ENCODE peak calls at places on chromosome 6, in ten cellular contexts. F, S, C, Q, E, P, H, D, M and U are unnamed samples.

GRCh38 chr6:52904562-52905279 is 4.8 kb downstream of the GSTA3 start:
- DNase-seq in H (no peak), E (no peak), D (no peak), F (no peak), M (peak; percentile 29), Q (peak; percentile 34), C (no peak), P (no peak), S (no peak), U (no peak)

GRCh38 chr6:169890049-169890448 is 138.6 kb downstream of the ERMARD start:
- DNase-seq in D (no peak), M (no peak), P (no peak), C (no peak), S (no peak), Q (no peak), E (no peak), F (no peak), H (peak; percentile 68), U (peak; percentile 30)

GRCh38 chr6:19180348-19181073 is 656.7 kb upstream of the ID4 start:
- DNase-seq in P (no peak), E (no peak), C (peak; percentile 57), M (no peak), F (peak; percentile 70), D (no peak), Q (no peak), H (no peak), S (no peak), U (no peak)

GRCh38 chr6:36897629-36898028 is 11.9 kb downstream of the C6orf89 start:
- DNase-seq in F (peak; percentile 41), P (peak; percentile 18), M (peak; percentile 29), H (no peak), E (no peak), S (peak; percentile 27), C (no peak), D (no peak), Q (peak; percentile 23), U (no peak)

GRCh38 chr6:127547215-127547614 is 28.1 kb upstream of the MTCL3 start:
- DNase-seq in Q (no peak), S (no peak), P (no peak), H (no peak), F (no peak), E (no peak), D (no peak), M (peak; percentile 9), C (no peak), U (no peak)

GRCh38 chr6:79946242-79946641 is 1.1 kb downstream of the ELOVL4 start:
- DNase-seq in S (peak; percentile 25), C (no peak), F (no peak), P (peak; percentile 11), H (no peak), M (peak; percentile 23), Q (peak; percentile 25), D (no peak), E (peak; percentile 17), U (peak; percentile 37)

GRCh38 chr6:143176090-143177021 is 115.7 kb downstream of the AIG1 start:
- DNase-seq in E (peak; percentile 39), C (no peak), S (no peak), H (peak; percentile 97), F (no peak), D (no peak), P (peak; percentile 92), M (no peak), Q (no peak), U (no peak)

GRCh38 chr6:125836466-125836865 is 45.7 kb downstream of the NCOA7 start:
- DNase-seq in S (no peak), M (no peak), F (no peak), H (no peak), E (no peak), P (no peak), Q (no peak), D (no peak), C (no peak), U (no peak)

GRCh38 chr6:39791311-39791710 is 865 bp upstream of the DAAM2 start:
- DNase-seq in E (no peak), D (no peak), Q (peak; percentile 22), M (no peak), S (no peak), F (no peak), P (no peak), H (no peak), C (no peak), U (no peak)

GRCh38 chr6:134451529-134451928 is 133.6 kb upstream of the SGK1 start:
- DNase-seq in C (no peak), F (no peak), Q (no peak), P (no peak), D (no peak), H (no peak), S (no peak), M (no peak), E (no peak), U (no peak)

DNA sequence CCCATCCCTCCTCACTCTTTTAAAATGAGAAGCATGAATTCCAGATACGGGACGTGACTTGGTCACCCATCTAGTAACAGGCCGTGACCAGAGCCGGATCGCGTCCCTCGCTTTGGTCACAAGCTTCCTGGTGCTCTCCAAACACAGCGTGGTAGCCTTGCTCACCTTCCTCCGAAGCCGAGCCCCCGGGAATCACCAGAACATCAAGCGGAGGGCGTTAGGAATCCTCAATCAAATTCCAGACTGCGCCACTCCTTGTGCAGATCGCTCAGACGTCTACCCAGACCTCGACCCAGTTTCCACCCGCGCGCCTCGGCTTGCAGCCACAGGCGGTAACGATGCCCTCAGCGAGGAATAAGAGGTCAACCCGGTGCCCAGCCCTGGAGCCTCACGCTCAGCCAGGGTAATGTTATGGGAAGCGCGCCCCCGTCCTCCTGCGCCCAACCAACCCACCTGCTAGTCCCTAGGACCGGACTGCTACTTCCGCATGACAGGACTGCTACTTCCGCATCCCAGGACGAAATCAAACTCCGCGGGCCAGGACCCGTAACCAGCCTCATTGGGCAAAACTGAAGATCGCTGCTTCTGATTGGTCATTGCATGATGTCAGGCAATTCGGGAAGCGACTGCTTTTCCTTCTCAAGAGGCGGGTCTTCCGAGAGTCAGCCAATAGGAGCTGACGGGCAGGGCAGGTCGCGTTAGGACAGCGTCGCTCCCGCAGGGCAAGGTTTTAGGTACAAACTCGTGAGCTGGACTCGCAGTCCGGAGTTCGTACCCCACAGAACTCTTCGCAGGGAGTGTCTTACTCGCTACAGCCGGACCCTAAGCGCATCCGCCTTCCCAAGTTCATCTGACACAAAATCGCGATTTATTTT is at the start of gene MTFR2:
- DNase-seq in H (peak; percentile 97), Q (peak; percentile 100), C (peak; percentile 95), F (peak; percentile 95), P (peak; percentile 99), D (peak; percentile 74), M (peak; percentile 98), S (peak; percentile 94), E (peak; percentile 99), U (peak; percentile 88)
- TF ChIP-seq CTCF in H (no peak), Q (peak; percentile 51), C (no peak), F (no peak), P (no peak), D (no peak), M (no peak), S (no peak), E (no peak), U (no peak)

GRCh38 chr6:113083947-113084346 is 736.8 kb downstream of the RFPL4B start:
- DNase-seq in S (no peak), M (no peak), C (no peak), F (no peak), H (no peak), P (no peak), D (no peak), E (no peak), Q (no peak), U (no peak)

GRCh38 chr6:113094781-113095180 is 747.7 kb downstream of the RFPL4B start:
- DNase-seq in E (no peak), H (no peak), S (no peak), P (no peak), D (no peak), M (no peak), C (no peak), F (no peak), Q (no peak), U (no peak)

GRCh38 chr6:113092795-113093194 is 745.7 kb downstream of the RFPL4B start:
- DNase-seq in S (no peak), D (no peak), Q (no peak), M (no peak), F (no peak), E (no peak), P (no peak), C (no peak), H (no peak), U (no peak)

GRCh38 chr6:113089056-113089455 is 741.9 kb downstream of the RFPL4B start:
- DNase-seq in P (no peak), S (no peak), Q (peak; percentile 9), M (no peak), E (no peak), D (no peak), H (no peak), F (no peak), C (no peak), U (no peak)
- TF ChIP-seq CTCF in P (no peak), S (no peak), Q (peak; percentile 41), M (no peak), E (no peak), D (no peak), H (no peak), F (no peak), C (no peak), U (no peak)

GRCh38 chr6:139625081-139625939 is 250.9 kb upstream of the CITED2 start:
- DNase-seq in Q (no peak), H (no peak), D (no peak), E (no peak), P (no peak), M (no peak), F (no peak), S (no peak), C (no peak), U (no peak)

GRCh38 chr6:139625998-139626975 is 251.8 kb upstream of the CITED2 start:
- DNase-seq in C (no peak), Q (peak; percentile 15), E (no peak), P (no peak), S (no peak), F (peak; percentile 38), H (no peak), D (no peak), M (no peak), U (peak; percentile 13)

GRCh38 chr6:139627091-139627490 is 252.6 kb upstream of the CITED2 start:
- DNase-seq in P (no peak), C (no peak), F (no peak), S (no peak), Q (no peak), H (no peak), M (no peak), D (no peak), E (no peak), U (no peak)

GRCh38 chr6:139632798-139633197 is 258.4 kb upstream of the CITED2 start:
- DNase-seq in D (no peak), S (no peak), H (no peak), F (no peak), E (no peak), C (no peak), P (no peak), M (no peak), Q (no peak), U (no peak)

GRCh38 chr6:139628220-139628619 is 253.8 kb upstream of the CITED2 start:
- DNase-seq in Q (no peak), D (no peak), E (no peak), H (no peak), M (no peak), S (no peak), P (no peak), C (no peak), F (no peak), U (no peak)
- TF ChIP-seq CTCF in Q (no peak), D (no peak), E (no peak), H (no peak), M (no peak), S (no peak), P (no peak), C (no peak), F (no peak), U (no peak)

GRCh38 chr6:116096979-116097816 is 3.5 kb upstream of the NT5DC1 start:
- DNase-seq in M (no peak), D (no peak), C (no peak), F (no peak), H (no peak), E (no peak), Q (no peak), S (no peak), P (no peak), U (no peak)
- TF ChIP-seq CTCF in M (peak; percentile 52), D (peak; percentile 60), C (no peak), F (no peak), H (peak; percentile 68), E (peak; percentile 54), Q (no peak), S (peak; percentile 71), P (peak; percentile 60), U (peak; percentile 38)